ENCODE peak calls at places on chromosomes 3 and 15, in seven cellular contexts. D, C, G, I, X, K and O are unnamed samples.

GRCh38 chr3:70882104-70882503 is 569.7 kb upstream of the MDFIC2 start:
- DNase-seq in D (no peak), C (peak), G (no peak), I (no peak), X (no peak), K (no peak), O (no peak)

GRCh38 chr3:50506169-50506568 is 2.7 kb upstream of the CACNA2D2 start:
- DNase-seq in D (no peak), C (no peak), G (no peak), I (no peak), X (no peak), K (no peak), O (no peak)

GRCh38 chr3:111695584-111696213 is 100.6 kb upstream of the ZBED2 start:
- DNase-seq in D (no peak), C (peak), G (no peak), I (no peak), X (no peak), K (no peak), O (no peak)

GRCh38 chr3:157618075-157618760 is 115.0 kb upstream of the VEPH1 start:
- DNase-seq in D (no peak), C (peak), G (no peak), I (no peak), X (peak), K (peak), O (no peak)

GRCh38 chr15:68580026-68580882 is 1.5 kb downstream of the CORO2B start:
- DNase-seq in D (no peak), C (no peak), G (no peak), I (no peak), X (no peak), K (no peak), O (no peak)

GRCh38 chr3:9569054-9569453 is 15.4 kb upstream of the LHFPL4 start:
- DNase-seq in D (no peak), C (no peak), G (no peak), I (no peak), X (no peak), K (no peak), O (no peak)

GRCh38 chr3:63232764-63233396 is 45.2 kb upstream of the SYNPR start:
- DNase-seq in D (no peak), C (peak), G (no peak), I (no peak), X (no peak), K (peak), O (no peak)

GRCh38 chr3:185282696-185283373 is 29.0 kb upstream of the EHHADH start:
- DNase-seq in D (peak), C (peak), G (peak), I (peak), X (peak), K (peak), O (peak)

GRCh38 chr3:63047068-63047467 is 171.9 kb upstream of the CADPS start:
- DNase-seq in D (no peak), C (no peak), G (no peak), I (no peak), X (no peak), K (no peak), O (no peak)

GRCh38 chr15:68818088-68818670 is 2.5 kb downstream of the ANP32A start:
- DNase-seq in D (peak), C (peak), G (peak), I (peak), X (peak), K (peak), O (peak)

GRCh38 chr3:58082047-58082446 is 73.8 kb downstream of the FLNB start:
- DNase-seq in D (no peak), C (peak), G (peak), I (no peak), X (no peak), K (no peak), O (no peak)

GRCh38 chr3:122019493-122019892 is 2.6 kb downstream of the ILDR1 start:
- DNase-seq in D (no peak), C (no peak), G (no peak), I (no peak), X (peak), K (no peak), O (no peak)

GRCh38 chr15:38610748-38611147 is 46.1 kb upstream of the RASGRP1 start:
- DNase-seq in D (no peak), C (no peak), G (no peak), I (no peak), X (no peak), K (no peak), O (no peak)

GRCh38 chr15:67319968-67320367 is 65.4 kb downstream of the IQCH start:
- DNase-seq in D (no peak), C (no peak), G (no peak), I (no peak), X (no peak), K (no peak), O (no peak)

GRCh38 chr3:64214002-64214696 is 11.1 kb downstream of the PRICKLE2 start:
- DNase-seq in D (peak), C (peak), G (no peak), I (no peak), X (no peak), K (no peak), O (no peak)

GRCh38 chr3:45950686-45951600 is 7.7 kb downstream of the CXCR6 start:
- DNase-seq in D (peak), C (no peak), G (peak), I (no peak), X (no peak), K (no peak), O (no peak)

GRCh38 chr3:14336414-14337285 is 65.8 kb upstream of the SLC6A6 start:
- DNase-seq in D (peak), C (no peak), G (no peak), I (no peak), X (no peak), K (no peak), O (no peak)

DNA sequence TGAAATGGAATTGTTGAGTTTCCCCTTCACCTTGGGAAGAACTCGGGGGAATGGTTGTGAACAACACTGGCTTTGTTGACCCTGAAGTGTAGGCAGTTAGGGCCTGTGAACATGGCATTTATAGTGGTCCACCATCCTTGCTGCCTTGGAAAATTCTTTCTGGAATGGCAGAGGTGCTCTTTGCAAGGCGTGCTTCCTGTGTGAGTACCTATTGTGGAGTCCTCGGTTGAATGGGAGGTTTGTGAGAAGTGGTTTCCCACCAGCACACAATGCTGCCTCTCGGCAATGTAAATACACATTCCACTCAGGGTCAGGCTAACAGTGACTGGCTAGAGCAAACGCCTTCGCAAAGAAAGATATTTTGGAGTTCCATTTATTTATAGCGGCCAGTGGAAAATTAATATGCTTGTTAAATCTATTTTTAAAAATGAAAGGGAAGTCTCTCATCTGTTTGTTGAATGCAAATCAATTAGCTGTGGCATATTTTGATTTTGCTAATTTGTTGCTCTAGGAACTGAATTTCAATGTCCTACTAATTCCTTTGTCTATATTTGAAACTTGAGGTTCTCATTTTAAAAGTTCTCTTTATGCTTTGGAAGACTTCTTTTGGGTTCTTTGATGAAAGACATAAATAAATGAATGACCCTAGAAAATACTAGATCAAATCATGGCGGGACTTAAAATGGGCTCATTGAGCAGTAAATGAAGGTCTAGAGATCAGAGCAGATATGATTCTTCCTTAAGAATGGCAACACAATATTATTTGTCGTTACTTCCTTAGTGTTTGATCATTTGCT is 59.5 kb downstream of the FNDC3B start:
- DNase-seq in D (no peak), C (no peak), G (no peak), I (peak), X (no peak), K (peak), O (no peak)
- TF ChIP-seq CTCF in D (no peak), C (no peak), G (no peak), I (no peak), X (no peak), K (no peak), O (no peak)

GRCh38 chr15:88877906-88878305 is 17.4 kb downstream of the HAPLN3 start:
- DNase-seq in D (no peak), C (no peak), G (no peak), I (no peak), X (no peak), K (no peak), O (no peak)

GRCh38 chr15:88880944-88881740 is 14.2 kb downstream of the HAPLN3 start:
- DNase-seq in D (no peak), C (no peak), G (no peak), I (no peak), X (no peak), K (no peak), O (no peak)

GRCh38 chr15:88877415-88877814 is 17.9 kb downstream of the HAPLN3 start:
- DNase-seq in D (no peak), C (no peak), G (no peak), I (no peak), X (no peak), K (no peak), O (no peak)

GRCh38 chr15:88881781-88882180 is 13.6 kb downstream of the HAPLN3 start:
- DNase-seq in D (no peak), C (peak), G (no peak), I (no peak), X (no peak), K (no peak), O (no peak)

DNA sequence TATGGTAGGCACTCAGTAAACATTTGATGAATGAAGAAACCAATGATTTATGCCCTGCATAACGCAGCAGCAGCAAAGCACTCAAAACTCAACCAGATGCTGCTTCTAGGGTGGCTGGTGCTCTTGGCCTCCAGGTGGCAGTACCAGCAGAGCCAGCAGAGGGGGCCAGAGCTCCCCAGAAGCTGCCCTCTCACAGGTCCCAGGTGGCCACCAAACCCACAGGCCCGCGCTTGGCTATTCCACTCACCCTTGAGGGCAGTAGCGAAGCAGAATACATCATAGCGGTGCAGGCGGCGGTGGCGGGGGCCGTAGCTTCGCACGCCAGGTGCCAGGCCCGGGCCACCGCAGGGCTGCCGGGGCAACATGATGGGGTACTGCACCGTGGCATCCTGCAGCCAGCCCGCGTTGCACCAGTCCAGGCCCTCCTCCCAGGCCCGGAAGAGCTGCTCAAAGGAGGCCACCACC is 16.6 kb downstream of the HAPLN3 start:
- DNase-seq in D (no peak), C (peak), G (peak), I (peak), X (peak), K (peak), O (no peak)
- TF ChIP-seq CTCF in D (peak), C (peak), G (peak), I (peak), X (peak), K (peak), O (peak)

GRCh38 chr15:44195151-44195740 is at the start of gene FRMD5:
- DNase-seq in D (peak), C (peak), G (peak), I (peak), X (peak), K (peak), O (peak)
- TF ChIP-seq CTCF in D (no peak), C (peak), G (no peak), I (peak), X (no peak), K (peak), O (peak)

GRCh38 chr15:83209333-83209732 is 1.7 kb upstream of the HDGFL3 start:
- DNase-seq in D (no peak), C (no peak), G (no peak), I (peak), X (no peak), K (peak), O (no peak)

GRCh38 chr15:83206387-83206970 is 1.1 kb downstream of the HDGFL3 start:
- DNase-seq in D (no peak), C (peak), G (no peak), I (peak), X (peak), K (no peak), O (no peak)

GRCh38 chr15:83206971-83207621 is 527 bp downstream of the HDGFL3 start:
- DNase-seq in D (peak), C (peak), G (no peak), I (peak), X (peak), K (peak), O (no peak)

GRCh38 chr15:83207622-83208356 is at the start of gene HDGFL3:
- DNase-seq in D (peak), C (peak), G (peak), I (peak), X (peak), K (peak), O (peak)

GRCh38 chr15:83208357-83208661 is 686 bp upstream of the HDGFL3 start:
- DNase-seq in D (no peak), C (peak), G (no peak), I (no peak), X (no peak), K (peak), O (no peak)
- TF ChIP-seq CTCF in D (no peak), C (no peak), G (no peak), I (no peak), X (no peak), K (peak), O (no peak)

GRCh38 chr3:147119346-147119745 is 287.0 kb downstream of the ZIC4 start:
- DNase-seq in D (no peak), C (no peak), G (no peak), I (no peak), X (no peak), K (no peak), O (no peak)

GRCh38 chr3:147118611-147119010 is 287.7 kb downstream of the ZIC4 start:
- DNase-seq in D (no peak), C (no peak), G (no peak), I (no peak), X (no peak), K (no peak), O (no peak)

GRCh38 chr3:147117631-147118030 is 288.7 kb downstream of the ZIC4 start:
- DNase-seq in D (no peak), C (no peak), G (no peak), I (no peak), X (no peak), K (no peak), O (no peak)

DNA sequence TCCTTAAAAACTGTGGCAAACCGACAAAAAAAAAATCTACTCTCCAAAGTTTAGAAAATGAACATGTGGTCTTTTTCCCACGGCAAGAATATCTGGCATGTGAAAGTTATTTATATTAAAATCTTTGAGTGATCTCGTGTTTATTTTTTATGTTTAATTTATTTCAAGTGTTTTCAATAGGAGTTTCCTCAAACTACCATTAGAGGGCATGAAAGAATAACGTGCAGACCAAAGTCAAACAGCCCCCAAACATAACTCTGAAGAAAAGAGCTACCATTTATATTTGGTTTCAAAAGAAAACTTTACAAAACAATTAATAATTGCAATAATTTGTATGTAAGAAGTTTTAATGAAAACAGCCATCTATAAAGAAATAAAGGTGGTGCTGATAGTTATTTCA is 286.3 kb downstream of the ZIC4 start:
- DNase-seq in D (no peak), C (peak), G (no peak), I (no peak), X (no peak), K (no peak), O (no peak)
- TF ChIP-seq CTCF in D (peak), C (peak), G (no peak), I (peak), X (no peak), K (peak), O (peak)

GRCh38 chr3:191136347-191136746 is 62.7 kb upstream of the OSTN start:
- DNase-seq in D (no peak), C (peak), G (no peak), I (no peak), X (peak), K (no peak), O (no peak)
- TF ChIP-seq CTCF in D (peak), C (peak), G (no peak), I (peak), X (peak), K (peak), O (peak)